ENCODE peak calls at places on chromosome 21, in four cellular contexts. S is CD8-positive, alpha-beta T cell; U is lung; Y is progenitor cell of endocrine pancreas. W is an unnamed sample.

GRCh38 chr21:34707876-34708325 is 39.1 kb downstream of the CLIC6 start:
- DNase-seq in U (no peak), S (no peak), Y (no peak), W (no peak)

GRCh38 chr21:43703068-43703880 is 15.7 kb upstream of the PDXK start:
- DNase-seq in U (no peak), S (no peak), Y (no peak), W (no peak)

GRCh38 chr21:39612233-39613028 is at the start of gene B3GALT5:
- DNase-seq in Y (peak; percentile 37), U (no peak), S (no peak), W (no peak)

GRCh38 chr21:23853796-23854379 is 1753.4 kb downstream of the MRPL39 start:
- DNase-seq in U (no peak), S (no peak), Y (no peak), W (no peak)

GRCh38 chr21:28669331-28669730 is 323.3 kb downstream of the LTN1 start:
- DNase-seq in S (no peak), Y (no peak), U (no peak), W (no peak)

GRCh38 chr21:38671716-38672115 is 134.0 kb upstream of the ETS2 start:
- DNase-seq in S (no peak), Y (no peak), U (no peak), W (no peak)

GRCh38 chr21:38984568-38984967 is 178.8 kb downstream of the ETS2 start:
- DNase-seq in Y (no peak), U (no peak), S (no peak), W (no peak)

GRCh38 chr21:16993416-16994044 is 519.3 kb upstream of the CXADR start:
- DNase-seq in S (no peak), U (no peak), Y (no peak), W (no peak)

GRCh38 chr21:35428489-35428888 is 379.4 kb upstream of the RUNX1 start:
- DNase-seq in Y (no peak), U (peak; percentile 34), S (peak; percentile 3), W (no peak)

GRCh38 chr21:38741976-38742309 is 63.8 kb upstream of the ETS2 start:
- DNase-seq in Y (no peak), S (no peak), U (no peak), W (no peak)

GRCh38 chr21:39849014-39849655 is 18.1 kb upstream of the PCP4 start:
- DNase-seq in U (no peak), Y (no peak), S (no peak), W (no peak)

GRCh38 chr21:34073032-34073748 is at the start of the genes MRPS6 and SLC5A3:
- DNase-seq in S (peak; percentile 37), Y (peak; percentile 84), U (peak; percentile 84), W (peak; percentile 80)

GRCh38 chr21:15560383-15561056 is 169.3 kb upstream of the USP25 start:
- DNase-seq in U (no peak), S (no peak), Y (no peak), W (no peak)

GRCh38 chr21:10627316-10627863 is 106.0 kb downstream of the TPTE start:
- DNase-seq in S (no peak), U (no peak), Y (no peak), W (no peak)

GRCh38 chr21:16419188-16419874 is 689.5 kb downstream of the USP25 start:
- DNase-seq in S (no peak), Y (no peak), U (peak; percentile 78), W (no peak)

GRCh38 chr21:43812957-43813730 is 23.8 kb downstream of the RRP1 start:
- DNase-seq in U (no peak), S (no peak), Y (no peak), W (no peak)

GRCh38 chr21:21366277-21366676 is 368.1 kb downstream of the NCAM2 start:
- DNase-seq in Y (no peak), S (no peak), U (no peak), W (no peak)

GRCh38 chr21:39954570-39954969 is 87.3 kb downstream of the PCP4 start:
- DNase-seq in S (no peak), Y (no peak), U (no peak), W (no peak)

GRCh38 chr21:28177008-28177603 is 815.6 kb downstream of the LTN1 start:
- DNase-seq in U (no peak), Y (no peak), S (no peak), W (no peak)

GRCh38 chr21:39193380-39193779 is 10.1 kb upstream of the PSMG1 start:
- DNase-seq in Y (no peak), S (no peak), U (no peak), W (no peak)

GRCh38 chr21:20698585-20698984 is 299.6 kb upstream of the NCAM2 start:
- DNase-seq in S (no peak), Y (no peak), U (no peak), W (no peak)

DNA sequence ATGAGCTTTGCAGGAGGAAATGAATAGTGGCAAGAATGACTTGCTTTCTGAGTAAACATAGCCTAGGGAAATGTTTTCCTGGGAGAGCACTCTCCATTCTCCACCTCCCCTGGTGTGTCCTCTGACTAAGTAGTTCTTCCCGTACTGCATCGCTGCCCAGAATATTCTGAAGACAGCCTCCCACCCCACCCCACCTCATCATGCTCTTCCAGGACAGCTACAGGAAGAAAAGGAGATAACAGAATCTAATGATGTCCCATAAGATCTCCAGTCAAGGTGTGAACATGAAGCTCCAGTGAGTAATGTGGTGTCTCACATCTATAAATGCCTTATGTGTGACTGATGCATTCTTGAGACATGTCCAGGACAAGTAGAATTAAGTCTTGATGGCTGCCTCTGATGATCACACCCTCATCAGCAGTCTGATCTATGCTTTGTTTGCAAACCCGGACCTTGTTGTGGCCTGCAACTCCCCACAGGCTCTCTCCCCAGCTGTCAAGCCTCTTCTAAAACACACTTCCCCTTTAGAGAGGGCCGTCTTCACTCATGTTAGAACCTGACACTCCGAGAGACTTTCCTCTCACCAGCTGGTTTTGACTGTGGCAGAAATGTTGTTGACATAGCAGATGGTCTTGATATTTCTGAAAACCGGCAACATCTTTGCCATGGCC is 183.0 kb downstream of the CYYR1 start:
- DNase-seq in S (no peak), Y (no peak), U (no peak), W (no peak)
- TF ChIP-seq CTCF in S (no peak), Y (no peak), U (no peak), W (no peak)

GRCh38 chr21:46661211-46661625 is 25.7 kb downstream of the PRMT2 start:
- DNase-seq in Y (no peak), S (peak; percentile 17), U (peak; percentile 46), W (no peak)
- TF ChIP-seq CTCF in Y (peak; percentile 71), S (no peak), U (peak; percentile 29), W (no peak)

GRCh38 chr21:46314441-46315020 is 9.1 kb downstream of the C21orf58 start:
- DNase-seq in Y (no peak), S (no peak), U (no peak), W (no peak)

GRCh38 chr21:46317710-46318463 is 5.8 kb downstream of the C21orf58 start:
- DNase-seq in U (peak; percentile 43), S (no peak), Y (no peak), W (no peak)

GRCh38 chr21:46319192-46319591 is 4.5 kb downstream of the C21orf58 start:
- DNase-seq in S (no peak), U (no peak), Y (no peak), W (no peak)

GRCh38 chr21:46318464-46318845 is 5.2 kb downstream of the C21orf58 start:
- DNase-seq in U (no peak), S (no peak), Y (no peak), W (no peak)

GRCh38 chr21:46316708-46317324 is 6.9 kb downstream of the C21orf58 start:
- DNase-seq in S (no peak), Y (no peak), U (no peak), W (no peak)
- TF ChIP-seq CTCF in S (no peak), Y (no peak), U (no peak), W (no peak)

DNA sequence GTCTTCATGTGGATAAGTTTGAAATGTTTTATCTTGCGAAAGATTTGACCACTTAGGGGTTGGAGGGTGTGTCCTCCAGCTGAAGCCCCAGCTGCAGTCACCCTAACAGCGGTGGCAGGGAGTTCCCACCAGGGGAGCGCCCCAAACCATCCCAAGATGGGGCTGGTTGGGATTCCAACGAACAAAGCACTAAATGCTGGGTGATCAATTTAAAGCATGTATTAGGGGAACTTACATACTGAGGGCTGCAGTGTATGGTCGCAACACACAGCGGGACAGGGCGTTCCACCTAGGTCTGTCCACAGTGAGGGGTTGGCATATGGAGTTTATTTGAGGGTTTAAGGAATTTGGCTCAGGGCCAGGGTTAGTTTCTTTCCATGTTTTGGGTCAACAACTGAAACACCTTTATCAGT is 26.3 kb downstream of the SLC37A1 start:
- DNase-seq in S (no peak), Y (no peak), U (no peak), W (no peak)
- TF ChIP-seq CTCF in S (no peak), Y (peak; percentile 32), U (no peak), W (no peak)

GRCh38 chr21:42377211-42377950 is 11.0 kb upstream of the TFF1 start:
- DNase-seq in Y (no peak), S (no peak), U (no peak), W (no peak)
- TF ChIP-seq CTCF in Y (no peak), S (no peak), U (no peak), W (no peak)

GRCh38 chr21:41763996-41764395 is 2.9 kb downstream of the RIPK4 start:
- DNase-seq in S (no peak), Y (no peak), U (no peak), W (no peak)

GRCh38 chr21:41766051-41766882 is 585 bp downstream of the RIPK4 start:
- DNase-seq in U (no peak), Y (no peak), S (no peak), W (no peak)

GRCh38 chr21:41763398-41763931 is 3.4 kb downstream of the RIPK4 start:
- DNase-seq in U (no peak), S (no peak), Y (no peak), W (no peak)

GRCh38 chr21:41765393-41765950 is 1.4 kb downstream of the RIPK4 start:
- DNase-seq in U (no peak), Y (no peak), S (no peak), W (no peak)

GRCh38 chr21:41764558-41765392 is 2.1 kb downstream of the RIPK4 start:
- DNase-seq in S (no peak), Y (no peak), U (no peak), W (no peak)
- TF ChIP-seq CTCF in S (no peak), Y (no peak), U (no peak), W (no peak)

GRCh38 chr21:32653326-32653901 is 41.2 kb upstream of the CFAP298 start:
- DNase-seq in S (no peak), Y (no peak), U (no peak), W (no peak)
- TF ChIP-seq CTCF in S (peak; percentile 62), Y (peak; percentile 80), U (no peak), W (no peak)

DNA sequence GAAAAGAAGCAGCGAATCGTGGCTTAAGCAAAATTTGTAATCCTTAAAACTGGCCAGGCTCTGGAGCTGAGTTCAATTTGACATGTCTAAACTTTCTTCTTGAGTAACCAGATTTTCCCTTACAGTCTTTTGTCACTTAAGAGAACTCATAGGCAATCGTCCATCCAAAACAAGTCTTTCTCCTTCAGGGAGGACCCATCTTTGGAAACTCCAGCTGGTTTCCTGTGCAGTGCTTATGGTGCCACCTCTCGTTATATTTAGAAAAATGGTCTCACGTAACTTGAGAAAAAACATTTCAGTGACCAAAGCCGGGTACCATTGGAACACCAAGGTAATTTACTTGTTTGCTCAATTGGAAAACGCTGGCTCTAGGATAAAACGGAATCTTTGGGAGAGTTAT is 1.9 kb upstream of the PTTG1IP start:
- DNase-seq in Y (no peak), U (no peak), S (no peak), W (no peak)
- TF ChIP-seq CTCF in Y (no peak), U (no peak), S (no peak), W (no peak)